ENCODE peak calls at places on chromosomes 7 and 10, in seven cellular contexts. Y is effector CD4-positive, alpha-beta T cell; J is activated naive CD8-positive, alpha-beta T cell treated with anti-CD3 and anti-CD28 coated beads for 36 hours; D is HEK293T; T is WTC11; L is glutamatergic neuron; S is coronary artery. U is an unnamed sample.

GRCh38 chr10:104683567-104683966 is 42.5 kb downstream of the SORCS3 start:
- DNase-seq in J (no peak), S (no peak), T (no peak), Y (no peak), D (no peak), L (no peak), U (peak)

GRCh38 chr7:48518092-48518491 is 346.8 kb downstream of the ABCA13 start:
- DNase-seq in T (no peak), S (no peak), J (no peak), L (no peak), Y (no peak), D (no peak), U (no peak)

GRCh38 chr7:123398931-123399330 is 135.5 kb downstream of the IQUB start:
- DNase-seq in L (no peak), Y (no peak), T (no peak), J (no peak), S (no peak), D (no peak), U (no peak)

GRCh38 chr7:129574487-129574886 is 37.0 kb upstream of the NRF1 start:
- DNase-seq in D (no peak), T (no peak), Y (no peak), J (no peak), S (no peak), L (no peak), U (no peak)

GRCh38 chr10:8033812-8034665 is 20.4 kb upstream of the GATA3 start:
- DNase-seq in D (no peak), T (no peak), Y (no peak), J (peak), L (no peak), S (no peak), U (no peak)

GRCh38 chr10:112374724-112375541 is 1.0 kb downstream of the ACSL5 start:
- DNase-seq in J (no peak), D (no peak), T (no peak), S (peak), L (no peak), Y (no peak), U (no peak)

GRCh38 chr10:133372507-133372906 is 647 bp downstream of the ECHS1 start:
- DNase-seq in T (no peak), J (no peak), L (peak), Y (no peak), D (no peak), S (no peak), U (peak)

GRCh38 chr7:121394709-121395140 is 1.4 kb downstream of the FAM3C start:
- DNase-seq in D (no peak), J (no peak), S (no peak), Y (no peak), L (no peak), T (no peak), U (no peak)

GRCh38 chr7:128203047-128203491 is 38.0 kb upstream of the LEP start:
- DNase-seq in D (no peak), T (no peak), J (no peak), L (no peak), Y (no peak), S (no peak), U (no peak)

GRCh38 chr10:77789861-77790260 is 136.7 kb downstream of the DLG5 start:
- DNase-seq in D (no peak), L (no peak), T (no peak), S (no peak), J (no peak), Y (no peak), U (no peak)

GRCh38 chr7:101172005-101172853 is 6.9 kb upstream of the VGF start:
- DNase-seq in T (peak), S (no peak), Y (no peak), L (no peak), D (no peak), J (no peak), U (no peak)

GRCh38 chr7:149770728-149771127 is 2.7 kb downstream of the ZNF467 start:
- DNase-seq in T (no peak), S (no peak), Y (no peak), J (no peak), L (no peak), D (no peak), U (no peak)

U was measured in osteocyte.